ENCODE peak calls at places on chromosomes 6 and 20, in seven cellular contexts. Y is astrocyte; D is aorta; G is NCI-H82; X is activated gamma-delta T cell; S is stimulated activated CD8-positive, alpha-beta memory T cell treated with anti-CD3 and anti-CD28 coated beads, Interleukin-15, amount 100 ng/mL, for 24 hours; O is NCI-H524. P is an unnamed sample.

GRCh38 chr20:56722042-56722441 is 92.9 kb downstream of the TFAP2C start:
- DNase-seq in G (no peak), Y (no peak), X (no peak), S (no peak), D (peak; percentile 73), O (no peak), P (no peak)

GRCh38 chr6:161374971-161375873 is 101.4 kb upstream of the AGPAT4 start:
- DNase-seq in S (no peak), D (peak; percentile 91), G (peak; percentile 35), O (peak; percentile 32), X (no peak), Y (peak; percentile 52), P (no peak)

GRCh38 chr6:97053643-97054411 is 129.3 kb downstream of the KLHL32 start:
- DNase-seq in S (no peak), Y (peak; percentile 2), X (no peak), O (no peak), G (peak; percentile 29), D (no peak), P (no peak)

GRCh38 chr6:12709116-12709515 is 7.5 kb upstream of the PHACTR1 start:
- DNase-seq in S (no peak), O (no peak), D (no peak), G (no peak), X (no peak), Y (peak; percentile 75), P (no peak)

GRCh38 chr6:134352786-134353480 is 35.0 kb upstream of the SGK1 start:
- DNase-seq in O (no peak), D (no peak), Y (peak; percentile 93), S (no peak), G (no peak), X (no peak), P (no peak)

GRCh38 chr20:11076434-11076833 is 402.6 kb upstream of the JAG1 start:
- DNase-seq in Y (no peak), G (peak; percentile 18), O (no peak), S (no peak), D (no peak), X (no peak), P (no peak)

GRCh38 chr6:111586554-111586953 is 19.1 kb downstream of the TRAF3IP2 start:
- DNase-seq in Y (no peak), D (no peak), S (no peak), X (no peak), O (no peak), G (no peak), P (no peak)

GRCh38 chr6:137568067-137568466 is 73.9 kb upstream of the OLIG3 start:
- DNase-seq in Y (no peak), O (no peak), D (no peak), G (no peak), S (no peak), X (no peak), P (no peak)

GRCh38 chr6:144408151-144408550 is 123.0 kb downstream of the UTRN start:
- DNase-seq in D (no peak), X (no peak), Y (no peak), S (no peak), O (no peak), G (no peak), P (no peak)

GRCh38 chr20:63855363-63856110 is 5.8 kb upstream of the ABHD16B start:
- DNase-seq in G (no peak), O (no peak), Y (no peak), X (no peak), S (no peak), D (no peak), P (peak; percentile 35)

GRCh38 chr20:36118372-36118771 is 36.2 kb upstream of the EPB41L1 start:
- DNase-seq in O (no peak), G (no peak), X (no peak), D (no peak), Y (no peak), S (no peak), P (no peak)

GRCh38 chr6:118708736-118709135 is 57.3 kb upstream of the CEP85L start:
- DNase-seq in X (no peak), O (no peak), D (no peak), S (no peak), G (no peak), Y (peak; percentile 61), P (no peak)

GRCh38 chr6:558089-558488 is 98.8 kb downstream of the HUS1B start:
- DNase-seq in D (no peak), S (no peak), Y (no peak), O (no peak), X (no peak), G (no peak), P (no peak)

GRCh38 chr6:150142657-150143501 is at the start of gene PPP1R14C:
- DNase-seq in X (peak; percentile 21), O (no peak), Y (peak; percentile 23), G (no peak), D (peak; percentile 55), S (no peak), P (peak; percentile 41)